ENCODE peak calls at places on chromosomes 7 and 10, in four cellular contexts. L is prostate gland; W is SK-MEL-5; R is activated CD4-positive, CD25-positive, alpha-beta regulatory T cell. S is an unnamed sample.

GRCh38 chr7:80319461-80319860 is 184.8 kb downstream of the GNAI1 start:
- DNase-seq in L (no peak), R (no peak), W (no peak), S (peak)

GRCh38 chr7:145269418-145270161 is 433.7 kb upstream of the TPK1 start:
- DNase-seq in L (no peak), R (no peak), W (no peak), S (no peak)

GRCh38 chr7:92292981-92293380 is 47.2 kb downstream of the ANKIB1 start:
- DNase-seq in R (no peak), W (peak), L (no peak), S (no peak)

GRCh38 chr7:144830811-144831210 is 5.0 kb downstream of the TPK1 start:
- DNase-seq in W (no peak), R (no peak), L (no peak), S (no peak)

GRCh38 chr10:123496996-123497660 is 169.0 kb upstream of the GPR26 start:
- DNase-seq in R (no peak), L (no peak), W (no peak), S (no peak)

GRCh38 chr10:44906476-44906875 is 4.7 kb upstream of the TMEM72 start:
- DNase-seq in W (no peak), R (no peak), L (no peak), S (no peak)

GRCh38 chr7:38411404-38411803 is 138.0 kb upstream of the TARP start:
- DNase-seq in W (peak), R (no peak), L (no peak), S (no peak)

GRCh38 chr7:30723776-30724175 is 28.2 kb upstream of the INMT start:
- DNase-seq in R (no peak), L (no peak), W (no peak), S (no peak)

GRCh38 chr7:90248706-90249105 is 3.7 kb downstream of the CFAP69 start:
- DNase-seq in W (no peak), L (no peak), R (no peak), S (no peak)

GRCh38 chr7:156222611-156223010 is 410.3 kb upstream of the SHH start:
- DNase-seq in R (no peak), L (no peak), W (no peak), S (no peak)

GRCh38 chr7:77464589-77464988 is 48.4 kb upstream of the GSAP start:
- DNase-seq in W (no peak), L (no peak), R (no peak), S (no peak)

GRCh38 chr7:20223356-20223755 is 6.2 kb upstream of the MACC1 start:
- DNase-seq in W (no peak), L (no peak), R (no peak), S (no peak)

S was measured in LNCaP clone FGC.